ENCODE peak calls at places on chromosomes 3 and 15, in four cellular contexts. U is GM12878, N is HepG2, O is K562. E is an unnamed sample. For H3K4me1, the result is how much of the 10 kb centered on the place peaks cover.

GRCh38 chr15:80259942-80260510 is 8.0 kb upstream of the CTXND1 start:
- DNase-seq in U (no peak), N (no peak), O (no peak), E (no peak)

GRCh38 chr3:89227218-89227617 is 119.8 kb downstream of the EPHA3 start:
- DNase-seq in U (no peak), N (no peak), O (no peak), E (no peak)

GRCh38 chr3:141603473-141604035 is 116.7 kb downstream of the RASA2 start:
- DNase-seq in U (no peak), N (no peak), O (no peak), E (no peak)

GRCh38 chr3:178966299-178967183 is 105.1 kb downstream of the ZMAT3 start:
- DNase-seq in U (peak), N (peak), O (peak), E (peak)

GRCh38 chr3:145939431-145939830 is 221.6 kb downstream of the PLOD2 start:
- DNase-seq in U (no peak), N (peak), O (no peak), E (no peak)

GRCh38 chr15:58307313-58307961 is 124.4 kb upstream of the LIPC start:
- DNase-seq in U (no peak), N (no peak), O (no peak), E (peak)

GRCh38 chr15:35980719-35981118 is 434.8 kb upstream of the DPH6 start:
- DNase-seq in U (no peak), N (no peak), O (no peak), E (no peak)

GRCh38 chr3:142999881-143000280 is 1.5 kb upstream of the U2SURP start:
- DNase-seq in U (no peak), N (no peak), O (peak), E (no peak)

GRCh38 chr15:35115155-35115725 is 30.1 kb upstream of the NANOGP8 start:
- DNase-seq in U (no peak), N (peak), O (no peak), E (no peak)

GRCh38 chr3:66423791-66424190 is 77.0 kb downstream of the LRIG1 start:
- DNase-seq in U (no peak), N (no peak), O (no peak), E (no peak)

GRCh38 chr3:81472600-81473362 is 288.7 kb downstream of the GBE1 start:
- DNase-seq in U (no peak), N (no peak), O (no peak), E (no peak)

GRCh38 chr3:123161167-123161566 is 40.6 kb upstream of the SEC22A start:
- DNase-seq in U (no peak), N (no peak), O (no peak), E (no peak)

GRCh38 chr3:46693897-46694235 is 387 bp upstream of the ALS2CL start:
- DNase-seq in U (no peak), N (no peak), O (no peak), E (no peak)

GRCh38 chr3:152309535-152310317 is 41.0 kb downstream of the MBNL1 start:
- DNase-seq in U (no peak), N (no peak), O (no peak), E (no peak)

GRCh38 chr3:14019459-14019858 is 105.2 kb downstream of the CHCHD4 start:
- DNase-seq in U (no peak), N (no peak), O (no peak), E (no peak)

GRCh38 chr3:30319713-30320112 is 286.7 kb upstream of the TGFBR2 start:
- DNase-seq in U (no peak), N (peak), O (no peak), E (peak)

GRCh38 chr3:126414961-126415660 is 20.4 kb downstream of the CFAP100 start:
- DNase-seq in U (no peak), N (no peak), O (no peak), E (no peak)

GRCh38 chr15:65303687-65304392 is 637 bp upstream of the RNU5B-1 start:
- DNase-seq in U (no peak), N (peak), O (no peak), E (peak)

GRCh38 chr3:131501949-131502348 is 822 bp downstream of the MRPL3 start:
- DNase-seq in U (no peak), N (peak), O (peak), E (peak)

GRCh38 chr15:74951006-74951405 is 5.6 kb downstream of the RPP25 start:
- DNase-seq in U (no peak), N (no peak), O (no peak), E (no peak)

GRCh38 chr15:80991446-80991845 is 1.8 kb upstream of the MESD start:
- DNase-seq in U (no peak), N (no peak), O (peak), E (no peak)

GRCh38 chr3:106114848-106115247 is 246.0 kb upstream of the CBLB start:
- DNase-seq in U (no peak), N (no peak), O (peak), E (no peak)

GRCh38 chr3:31247850-31248618 is 284.7 kb upstream of the STT3B start:
- DNase-seq in U (peak), N (peak), O (no peak), E (no peak)

GRCh38 chr3:151431940-151432339 is 28.9 kb downstream of the IGSF10 start:
- DNase-seq in U (no peak), N (no peak), O (peak), E (no peak)

GRCh38 chr15:100216177-100216576 is 125.6 kb downstream of the ADAMTS17 start:
- DNase-seq in U (no peak), N (no peak), O (no peak), E (no peak)

GRCh38 chr15:74302821-74303359 is 64.6 kb downstream of the CYP11A1 start:
- DNase-seq in U (no peak), N (peak), O (peak), E (peak)

GRCh38 chr3:106683931-106684330 is 693.3 kb upstream of the CCDC54 start:
- DNase-seq in U (no peak), N (no peak), O (no peak), E (no peak)

GRCh38 chr3:168165390-168166269 is 69.9 kb upstream of the GOLIM4 start:
- DNase-seq in U (peak), N (peak), O (peak), E (peak)

GRCh38 chr3:138367912-138368311 is 19.5 kb downstream of the MRAS start:
- DNase-seq in U (no peak), N (no peak), O (peak), E (no peak)

GRCh38 chr3:155032918-155033317 is 47.2 kb upstream of the MME start:
- DNase-seq in U (no peak), N (no peak), O (no peak), E (no peak)

GRCh38 chr3:8497582-8497981 is 4.0 kb upstream of the LMCD1 start:
- DNase-seq in U (no peak), N (peak), O (no peak), E (no peak)

GRCh38 chr3:119240101-119240581 is 537 bp downstream of the B4GALT4 start:
- DNase-seq in U (no peak), N (peak), O (peak), E (no peak)

GRCh38 chr3:165669967-165670366 is 167.3 kb downstream of the BCHE start:
- DNase-seq in U (no peak), N (no peak), O (no peak), E (no peak)

GRCh38 chr3:171480526-171480925 is 20.3 kb upstream of the TNIK start:
- DNase-seq in U (peak), N (no peak), O (no peak), E (no peak)

GRCh38 chr3:82179291-82179690 is 417.8 kb upstream of the GBE1 start:
- DNase-seq in U (no peak), N (no peak), O (no peak), E (no peak)

GRCh38 chr3:171138027-171138426 is 111.5 kb upstream of the SLC2A2 start:
- DNase-seq in U (no peak), N (no peak), O (no peak), E (no peak)

GRCh38 chr3:99532246-99532645 is 106.1 kb upstream of the COL8A1 start:
- DNase-seq in U (no peak), N (peak), O (peak), E (peak)

GRCh38 chr3:53811143-53811915 is 34.9 kb downstream of the CHDH start:
- DNase-seq in U (no peak), N (no peak), O (no peak), E (no peak)

GRCh38 chr3:69710153-69710977 is 28.9 kb upstream of the MITF start:
- DNase-seq in U (no peak), N (no peak), O (no peak), E (no peak)

GRCh38 chr3:42224658-42225421 is 41.1 kb downstream of the CCK start:
- DNase-seq in U (no peak), N (no peak), O (no peak), E (no peak)

GRCh38 chr3:42225486-42226363 is 40.3 kb downstream of the CCK start:
- DNase-seq in U (no peak), N (no peak), O (no peak), E (no peak)

GRCh38 chr3:42224178-42224577 is 41.8 kb downstream of the CCK start:
- DNase-seq in U (no peak), N (no peak), O (no peak), E (no peak)

GRCh38 chr3:42228796-42229195 is 37.2 kb downstream of the CCK start:
- DNase-seq in U (no peak), N (peak), O (peak), E (no peak)

DNA sequence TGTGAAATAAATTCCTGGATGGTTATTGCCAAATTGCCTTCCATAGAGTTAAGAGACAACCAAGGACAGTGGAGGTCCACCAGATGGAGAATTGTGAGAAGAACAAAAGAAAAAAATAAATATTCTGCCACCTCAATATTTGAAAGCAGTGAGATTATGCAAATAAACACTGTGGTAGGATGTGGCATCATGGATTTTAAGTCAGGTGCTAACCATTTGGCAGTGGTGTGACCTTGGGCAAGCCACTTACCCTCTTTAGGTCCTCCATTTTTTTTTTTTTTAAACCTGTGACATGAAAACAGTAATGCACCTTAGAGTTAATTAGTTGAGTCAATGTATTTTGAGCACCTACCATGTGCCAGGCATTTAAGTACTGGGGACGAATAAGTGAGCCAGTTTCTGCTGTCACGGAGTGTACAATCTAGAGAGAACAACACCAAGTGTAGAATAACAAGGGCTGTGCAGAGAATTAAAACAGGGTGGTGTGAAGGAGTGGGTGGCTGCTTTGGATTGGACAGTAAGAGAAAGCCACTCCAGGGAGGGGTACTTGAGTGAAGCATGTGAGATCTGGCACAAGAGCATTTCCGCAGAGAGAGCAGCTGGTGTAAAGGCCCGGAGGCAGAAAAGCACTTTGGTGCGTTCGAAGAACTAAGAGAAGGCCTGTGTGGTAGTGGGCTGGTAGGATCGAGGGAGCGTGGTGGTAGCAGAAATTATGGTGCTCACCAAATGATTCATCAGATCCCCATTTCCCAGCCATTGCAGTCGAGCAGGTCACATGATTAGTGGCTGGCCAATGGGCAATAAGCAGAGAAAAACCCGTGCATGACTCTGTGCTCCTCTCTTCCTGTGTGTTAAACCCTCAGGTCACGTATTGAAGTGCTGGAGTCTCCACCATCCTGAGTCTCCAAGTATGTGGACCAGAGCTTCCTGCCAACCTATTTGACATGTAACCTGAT is 39.2 kb downstream of the CCK start:
- DNase-seq in U (no peak), N (no peak), O (peak), E (no peak)
- TF ChIP-seq FOXM1 in U (no peak), N (no peak), O (no peak), E (no peak)

GRCh38 chr3:9747267-9747666 is 2.5 kb upstream of the OGG1 start:
- DNase-seq in U (no peak), N (no peak), O (no peak), E (no peak)
- H3K4me1 ChIP-seq in U (under half), N (under half), O (under half), E (under half)

GRCh38 chr3:98021821-98022220 is 13.3 kb downstream of the GABRR3 start:
- DNase-seq in U (no peak), N (no peak), O (no peak), E (no peak)
- TF ChIP-seq SMC3 in U (no peak), N (no peak), O (no peak), E (no peak)

GRCh38 chr3:196322-197153 is at the start of gene CHL1:
- DNase-seq in U (no peak), N (no peak), O (no peak), E (peak)
- TF ChIP-seq FOXM1 in U (no peak), N (no peak), O (no peak), E (no peak)

GRCh38 chr3:21561472-21561871 is 189.5 kb downstream of the ZNF385D start:
- DNase-seq in U (no peak), N (no peak), O (no peak), E (no peak)

DNA sequence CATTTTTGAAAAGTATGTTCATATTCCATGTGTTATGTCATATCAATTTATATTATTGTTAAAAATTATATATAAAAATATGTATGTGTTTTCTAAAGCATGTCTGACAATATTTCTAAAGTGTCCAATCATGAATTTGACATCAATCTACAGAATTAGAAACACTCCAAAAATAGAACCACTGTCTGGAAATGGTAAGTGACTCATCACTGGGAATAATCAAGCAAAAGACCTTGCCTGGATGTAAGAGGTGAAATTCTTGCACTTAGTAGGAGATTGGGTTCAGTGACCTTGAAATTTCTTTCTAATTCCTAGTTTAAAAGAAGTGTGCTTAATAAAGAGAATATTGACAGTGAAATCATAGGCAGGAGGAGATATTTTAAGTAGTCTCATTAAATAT is 188.8 kb downstream of the ZNF385D start:
- DNase-seq in U (no peak), N (no peak), O (no peak), E (no peak)
- H3K4me1 ChIP-seq in U (under half), N (under half), O (under half), E (under half)

E was measured in SK-N-SH.